ENCODE peak calls at places on chromosome 1, in eight cellular contexts. L is IMR-90; R is CD8-positive, alpha-beta T cell; O is PC-3; B is colonic mucosa; F is thoracic aorta; Q is Panc1; X is pancreas. H is an unnamed sample. For H3K4me1, the result is how much of the 10 kb centered on the place peaks cover.

GRCh38 chr1:116853680-116854191 is 56.0 kb upstream of the PTGFRN start:
- DNase-seq in X (no peak), R (no peak), F (no peak), Q (peak), L (peak), O (peak), B (peak), H (no peak)

GRCh38 chr1:113854234-113854633 is 17.3 kb downstream of the PTPN22 start:
- DNase-seq in Q (no peak), X (no peak), B (no peak), O (no peak), L (no peak), R (no peak), F (no peak), H (no peak)

GRCh38 chr1:18414872-18415447 is 65.8 kb upstream of the KLHDC7A start:
- DNase-seq in O (no peak), Q (no peak), B (no peak), F (no peak), X (no peak), L (no peak), R (no peak), H (no peak)

GRCh38 chr1:24793762-24794161 is 48.5 kb downstream of the CLIC4 start:
- DNase-seq in B (no peak), X (no peak), O (no peak), L (peak), Q (peak), R (no peak), F (no peak), H (no peak)

GRCh38 chr1:3038113-3038551 is 16.9 kb downstream of the ACTRT2 start:
- DNase-seq in F (no peak), O (no peak), X (peak), L (no peak), B (no peak), R (no peak), Q (no peak), H (peak)

GRCh38 chr1:67626495-67627235 is 58.3 kb upstream of the GADD45A start:
- DNase-seq in F (no peak), B (no peak), Q (no peak), R (no peak), L (peak), O (peak), X (no peak), H (no peak)

GRCh38 chr1:161502641-161503393 is 2.4 kb upstream of the FCGR2A start:
- DNase-seq in O (peak), B (no peak), L (peak), F (no peak), R (no peak), X (no peak), Q (no peak), H (no peak)

GRCh38 chr1:160748182-160748876 is 9.3 kb downstream of the SLAMF7 start:
- DNase-seq in F (no peak), L (no peak), B (no peak), Q (no peak), X (no peak), R (no peak), O (peak), H (no peak)

GRCh38 chr1:59730759-59731478 is 83.8 kb upstream of the HOOK1 start:
- DNase-seq in R (no peak), X (no peak), Q (peak), O (peak), L (peak), F (peak), B (peak), H (peak)

GRCh38 chr1:92817137-92817697 is 14.6 kb upstream of the RPL5 start:
- DNase-seq in F (no peak), L (no peak), X (no peak), R (no peak), B (peak), Q (no peak), O (peak), H (no peak)

GRCh38 chr1:167981933-167982332 is 45.1 kb upstream of the MPC2 start:
- DNase-seq in F (no peak), O (no peak), Q (no peak), L (peak), R (no peak), X (no peak), B (no peak), H (no peak)

GRCh38 chr1:89454845-89455521 is 69.6 kb upstream of the LRRC8B start:
- DNase-seq in Q (peak), X (no peak), L (peak), O (peak), F (no peak), R (peak), B (peak), H (no peak)

GRCh38 chr1:27436204-27437159 is 44.1 kb downstream of the GPR3 start:
- DNase-seq in R (no peak), B (peak), O (peak), Q (peak), L (peak), F (no peak), X (no peak), H (no peak)

GRCh38 chr1:7408771-7409150 is 362.3 kb upstream of the VAMP3 start:
- DNase-seq in B (no peak), L (no peak), O (no peak), X (no peak), Q (no peak), R (no peak), F (no peak), H (peak)

GRCh38 chr1:2001773-2002411 is 1.7 kb downstream of the CFAP74 start:
- DNase-seq in Q (no peak), F (no peak), R (no peak), L (no peak), B (no peak), X (no peak), O (peak), H (peak)

GRCh38 chr1:93839307-93839706 is 39.7 kb downstream of the DNTTIP2 start:
- DNase-seq in B (no peak), R (no peak), Q (no peak), F (no peak), L (peak), X (no peak), O (peak), H (no peak)

GRCh38 chr1:152104854-152105253 is 10.4 kb downstream of the TCHH start:
- DNase-seq in Q (no peak), O (no peak), X (no peak), F (no peak), L (no peak), R (no peak), B (no peak), H (no peak)

GRCh38 chr1:221543529-221544120 is 198.3 kb downstream of the DUSP10 start:
- DNase-seq in F (no peak), B (no peak), Q (no peak), L (peak), O (peak), X (no peak), R (no peak), H (no peak)

GRCh38 chr1:102085896-102086295 is 89.2 kb upstream of the OLFM3 start:
- DNase-seq in X (no peak), L (no peak), F (no peak), B (no peak), O (no peak), Q (no peak), R (no peak), H (no peak)

GRCh38 chr1:63264161-63264560 is 58.2 kb upstream of the FOXD3 start:
- DNase-seq in Q (no peak), R (no peak), B (no peak), L (no peak), O (no peak), F (no peak), X (no peak), H (no peak)

GRCh38 chr1:76901158-76901767 is 34.0 kb downstream of the ST6GALNAC5 start:
- DNase-seq in X (no peak), B (no peak), L (peak), Q (peak), O (peak), R (peak), F (no peak), H (no peak)

DNA sequence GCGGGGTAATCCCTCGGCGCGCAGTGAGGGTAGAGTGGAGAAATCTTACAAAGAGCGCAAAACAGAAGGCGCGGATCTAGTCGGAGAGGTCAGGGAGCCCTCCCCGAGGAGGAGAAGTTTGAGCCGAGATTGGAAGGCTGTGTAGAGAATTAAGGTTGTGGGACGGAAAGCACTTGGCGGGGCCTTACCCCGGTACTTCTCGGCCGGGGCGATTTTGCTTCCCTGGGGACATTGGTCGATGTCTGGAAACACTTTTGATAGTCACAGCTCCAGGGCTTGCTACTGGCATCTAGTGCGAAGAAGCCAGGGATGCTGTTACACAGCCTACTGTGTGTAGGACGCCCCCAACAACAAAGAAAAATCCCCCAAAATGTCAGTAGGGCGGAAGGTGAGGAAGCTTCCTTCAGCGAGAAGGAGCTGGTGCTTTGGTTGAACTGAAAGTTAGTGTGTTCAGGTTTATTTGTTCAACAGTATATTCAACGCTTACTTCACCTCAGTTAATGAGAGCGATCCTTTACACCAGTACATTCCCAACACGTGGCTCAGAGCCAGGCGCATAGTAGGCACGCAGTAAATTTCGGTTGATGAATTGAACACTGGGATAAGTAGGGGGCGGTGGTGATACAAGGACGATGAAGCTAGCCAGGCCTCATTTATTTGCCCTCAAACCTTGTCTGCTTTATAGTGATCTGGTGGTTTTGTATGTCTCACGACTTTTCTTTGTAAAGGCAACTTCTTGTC is 814 bp downstream of the CEP85 start:
- DNase-seq in R (peak), X (no peak), L (peak), Q (peak), O (peak), B (peak), F (no peak), H (no peak)
- TF ChIP-seq CTCF in R (no peak), X (no peak), L (no peak), Q (no peak), O (peak), B (no peak), F (no peak), H (no peak)

DNA sequence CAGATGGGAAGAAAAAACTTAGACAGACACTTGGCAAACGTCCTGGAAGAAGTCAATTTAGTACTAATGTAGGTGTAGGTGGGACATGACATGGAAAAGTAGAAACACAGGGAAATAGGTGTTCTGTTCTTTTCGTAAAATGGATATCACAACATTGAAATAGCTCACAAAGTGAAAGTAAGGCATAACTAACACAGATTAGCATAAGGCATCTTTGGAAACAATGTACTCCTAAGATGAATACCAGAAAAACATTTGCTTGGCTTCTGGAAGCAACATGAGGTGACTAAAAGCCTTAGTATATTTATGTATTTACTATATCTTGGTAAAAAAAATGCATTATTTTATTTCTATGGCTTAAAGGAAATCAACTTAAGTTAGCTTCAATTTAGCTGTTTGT is 61.6 kb downstream of the GORAB start:
- DNase-seq in L (no peak), R (no peak), B (no peak), Q (no peak), O (no peak), F (no peak), X (no peak), H (no peak)
- H3K4me1 ChIP-seq in L (under half), R (under half), B (under half), Q (under half), O (under half), F (under half), X (under half), H (under half)

GRCh38 chr1:215079456-215079855 is 3.1 kb upstream of the KCNK2 start:
- DNase-seq in O (no peak), L (peak), F (no peak), B (no peak), X (no peak), Q (no peak), R (no peak), H (no peak)

GRCh38 chr1:215082532-215083407 is at the start of gene KCNK2:
- DNase-seq in F (no peak), B (no peak), L (peak), X (peak), R (no peak), O (peak), Q (no peak), H (no peak)

GRCh38 chr1:215083408-215083961 is 948 bp downstream of the KCNK2 start:
- DNase-seq in L (peak), Q (no peak), B (no peak), R (no peak), O (no peak), F (no peak), X (peak), H (peak)

GRCh38 chr1:215076312-215076711 is 6.2 kb upstream of the KCNK2 start:
- DNase-seq in O (peak), X (no peak), Q (no peak), R (no peak), B (no peak), L (peak), F (no peak), H (no peak)

DNA sequence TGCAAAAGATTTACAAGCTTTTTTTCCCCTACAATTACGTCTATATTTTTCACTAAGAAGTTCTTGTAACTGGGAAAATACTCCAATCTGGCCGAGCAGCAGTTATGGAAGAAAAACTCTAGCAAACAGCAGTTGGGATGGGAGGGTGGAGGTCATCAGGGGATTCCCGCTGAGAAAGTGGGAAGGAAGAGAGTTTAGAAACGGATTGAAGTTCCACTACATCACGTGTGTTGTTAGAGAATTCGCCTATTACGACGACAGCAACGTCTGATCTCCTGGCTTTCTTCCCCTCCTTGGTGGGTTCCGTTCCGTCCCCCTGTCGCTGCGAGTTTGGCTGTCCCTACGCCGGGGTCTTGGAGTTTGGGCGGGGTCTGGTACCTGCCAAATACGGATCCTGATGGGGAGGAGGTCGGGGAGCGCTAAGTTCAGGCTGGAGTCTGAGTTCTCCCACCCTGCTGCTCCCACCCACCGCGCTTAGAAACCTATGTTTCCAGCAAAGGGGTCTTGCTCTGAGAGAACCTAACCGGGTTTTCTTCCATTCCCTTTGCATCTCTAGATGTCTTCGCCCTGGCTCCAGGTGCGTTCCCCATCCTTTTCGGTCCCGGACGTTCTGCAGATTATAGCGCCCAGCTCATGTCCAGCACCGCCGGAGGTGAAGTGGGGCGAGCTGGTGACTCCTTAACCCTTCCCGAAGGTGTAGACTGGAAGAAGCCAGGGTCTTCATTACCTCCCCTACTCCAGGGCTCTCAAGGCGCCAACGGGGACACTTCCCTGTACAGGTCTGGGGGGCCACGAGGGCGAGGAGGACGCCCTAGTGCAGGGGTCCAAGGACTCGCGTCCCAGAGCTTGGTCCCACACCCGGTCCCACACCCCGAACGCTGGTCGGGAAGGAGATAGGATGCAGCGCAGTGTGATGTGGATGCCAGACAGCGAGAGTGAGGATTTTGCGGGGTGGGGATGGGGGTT is 688 bp upstream of the KCNK2 start:
- DNase-seq in X (peak), Q (no peak), F (no peak), R (no peak), L (peak), O (no peak), B (no peak), H (no peak)
- H3K4me3 ChIP-seq in X (no peak), Q (peak), F (peak), R (no peak), L (peak), O (peak), B (no peak), H (peak)

DNA sequence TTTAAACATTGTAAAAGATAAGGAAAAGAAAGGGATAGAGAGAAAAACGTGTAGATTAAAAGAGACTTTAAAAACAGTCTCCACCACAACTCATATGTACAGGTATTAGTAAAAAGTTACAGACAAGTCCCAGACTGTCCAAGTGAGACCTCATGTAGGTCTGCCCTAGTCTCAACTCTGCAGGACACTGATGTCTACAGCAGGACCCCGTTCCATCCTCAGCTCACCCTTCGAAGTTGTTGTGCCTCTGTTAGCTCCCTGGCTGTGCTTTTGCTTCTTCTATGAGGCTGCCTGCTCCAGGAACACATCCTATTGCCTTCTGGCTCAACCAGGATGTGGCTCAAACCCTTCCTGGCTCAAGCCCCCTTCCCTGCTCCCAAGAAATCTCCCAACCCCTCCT is 72.9 kb upstream of the FBXO28 start:
- DNase-seq in R (no peak), O (no peak), L (no peak), F (no peak), B (no peak), X (no peak), Q (no peak), H (no peak)
- TF ChIP-seq CTCF in R (no peak), O (no peak), L (no peak), F (no peak), B (no peak), X (no peak), Q (no peak), H (no peak)

GRCh38 chr1:5010656-5011055 is 356.2 kb downstream of the AJAP1 start:
- DNase-seq in B (no peak), L (no peak), R (no peak), Q (no peak), O (no peak), F (no peak), X (no peak), H (no peak)

GRCh38 chr1:5001466-5001865 is 347.1 kb downstream of the AJAP1 start:
- DNase-seq in B (no peak), Q (no peak), L (no peak), F (no peak), R (peak), X (no peak), O (no peak), H (no peak)

GRCh38 chr1:5009376-5010065 is 355.1 kb downstream of the AJAP1 start:
- DNase-seq in X (no peak), R (no peak), Q (no peak), B (no peak), O (no peak), L (no peak), F (no peak), H (no peak)

GRCh38 chr1:5010236-5010635 is 355.8 kb downstream of the AJAP1 start:
- DNase-seq in O (no peak), B (no peak), X (no peak), R (no peak), L (no peak), F (no peak), Q (no peak), H (no peak)

DNA sequence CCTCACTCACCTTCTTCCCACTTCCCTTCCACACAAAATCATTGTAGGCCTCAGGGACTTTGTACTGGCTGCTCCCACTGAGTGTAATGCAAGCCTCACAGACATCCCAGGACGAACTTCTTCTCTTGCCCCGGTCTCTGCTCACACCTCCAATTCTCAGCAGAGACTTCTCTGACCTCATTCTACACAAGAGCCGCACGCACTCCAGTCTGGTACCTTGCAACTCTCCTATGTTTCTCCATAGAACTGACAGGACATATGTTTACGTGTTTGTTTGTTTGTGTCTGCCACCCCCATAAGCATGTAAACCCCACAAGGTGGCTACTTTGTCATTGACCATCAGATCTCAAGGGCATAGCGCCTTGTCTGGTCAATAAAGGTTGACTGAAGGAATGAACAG is 350.8 kb downstream of the AJAP1 start:
- DNase-seq in F (no peak), X (no peak), R (no peak), O (no peak), Q (no peak), L (no peak), B (no peak), H (no peak)
- H3K4me1 ChIP-seq in F (under half), X (under half), R (under half), O (under half), Q (under half), L (under half), B (under half), H (under half)

DNA sequence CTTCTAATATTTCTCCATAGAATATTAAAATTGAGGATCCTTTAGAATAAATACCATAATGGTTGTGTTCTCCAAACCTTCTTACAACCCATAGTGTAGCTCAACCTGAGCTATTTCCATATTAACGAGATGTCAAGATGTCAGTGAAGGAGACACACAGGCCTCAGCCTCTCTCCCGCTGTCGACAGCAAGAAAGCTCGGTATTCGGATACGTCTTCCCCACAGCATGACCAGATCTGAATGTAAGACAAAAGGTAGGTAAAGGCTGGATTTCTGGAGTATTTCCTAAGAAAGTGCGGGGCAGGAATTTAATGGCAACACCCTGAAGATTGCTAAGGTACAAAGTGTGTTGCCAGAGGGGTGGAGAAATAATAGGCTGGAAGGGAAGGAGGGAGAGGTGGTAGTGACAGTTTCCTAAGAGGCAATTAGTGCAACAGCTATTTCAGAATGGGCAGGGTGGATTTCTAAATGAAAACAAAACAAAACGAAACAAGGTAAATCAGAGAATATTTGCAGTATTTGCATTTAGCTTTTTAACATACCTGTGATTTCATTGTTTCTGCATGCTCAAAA is 1.7 kb downstream of the ADSS2 start:
- DNase-seq in Q (no peak), F (no peak), O (no peak), B (no peak), R (no peak), L (no peak), X (no peak), H (no peak)
- H3K4me3 ChIP-seq in Q (peak), F (peak), O (peak), B (peak), R (peak), L (peak), X (no peak), H (peak)

GRCh38 chr1:69845655-69846054 is 277.9 kb downstream of the LRRC7 start:
- DNase-seq in O (no peak), B (no peak), L (no peak), X (no peak), R (no peak), Q (no peak), F (no peak), H (no peak)
- TF ChIP-seq CTCF in O (no peak), B (no peak), L (no peak), X (no peak), R (no peak), Q (no peak), F (no peak), H (no peak)

H was measured in breast epithelium.